ENCODE peak calls at places on chromosome 18, in nine cellular contexts. D is natural killer cell treated with Interleukin-12 subunit alpha and Interleukin-12 subunit beta and Interleukin-15 and Interleukin-18, amount 100 ng/mL, for 72 hours; B is stimulated activated naive CD8-positive, alpha-beta T cell treated with anti-CD3 and anti-CD28 coated beads, Interleukin-15, Interleukin-2, amounts not matched to agents 100 U/mL and 50 U/mL, for 24 hours; I is HFF-Myc; X is H54; U is activated naive CD8-positive, alpha-beta T cell treated with anti-CD3 and anti-CD28 coated beads, Interleukin-2, amount 50 U/mL, for 24 hours; L is T-cell; M is GM19239; N is heart right ventricle. G is an unnamed sample.

GRCh38 chr18:40553029-40553428 is 1402.0 kb upstream of the PIK3C3 start:
- DNase-seq in N (no peak), D (no peak), I (no peak), M (no peak), U (no peak), X (no peak), L (no peak), B (no peak), G (no peak)

GRCh38 chr18:9808530-9809241 is 77.1 kb upstream of the TXNDC2 start:
- DNase-seq in M (no peak), N (no peak), D (no peak), U (no peak), I (no peak), B (no peak), L (no peak), X (no peak), G (no peak)

GRCh38 chr18:28485210-28485801 is 308.4 kb upstream of the CDH2 start:
- DNase-seq in M (no peak), B (no peak), U (no peak), I (no peak), L (no peak), X (no peak), N (no peak), D (no peak), G (no peak)

GRCh38 chr18:76432970-76433767 is 61.9 kb downstream of the ZNF516 start:
- DNase-seq in I (no peak), M (no peak), X (no peak), U (no peak), B (no peak), N (no peak), D (no peak), L (no peak), G (no peak)

GRCh38 chr18:582465-582864 is 2.3 kb downstream of the CETN1 start:
- DNase-seq in X (no peak), D (no peak), B (no peak), M (no peak), I (no peak), L (no peak), N (no peak), U (no peak), G (no peak)

GRCh38 chr18:59708988-59709387 is 11.8 kb upstream of the CCBE1 start:
- DNase-seq in L (no peak), D (no peak), U (no peak), N (no peak), I (no peak), X (no peak), M (no peak), B (no peak), G (no peak)

GRCh38 chr18:63758616-63759015 is 16.6 kb upstream of the SERPINB7 start:
- DNase-seq in X (no peak), I (no peak), M (no peak), N (no peak), D (no peak), B (no peak), L (no peak), U (no peak), G (no peak)

GRCh38 chr18:56402872-56403516 is 235.4 kb downstream of the TXNL1 start:
- DNase-seq in M (no peak), U (no peak), I (peak), B (no peak), N (no peak), X (peak), L (no peak), D (no peak), G (no peak)

GRCh38 chr18:46754661-46755292 is 2.1 kb downstream of the ST8SIA5 start:
- DNase-seq in U (no peak), M (no peak), L (no peak), X (no peak), B (no peak), N (no peak), I (no peak), D (no peak), G (no peak)

GRCh38 chr18:57210101-57210661 is 63.3 kb downstream of the BOD1L2 start:
- DNase-seq in M (no peak), B (no peak), N (peak), L (no peak), U (no peak), I (peak), X (peak), D (no peak), G (no peak)

GRCh38 chr18:45282101-45282812 is 333.0 kb upstream of the SLC14A2 start:
- DNase-seq in X (no peak), L (no peak), I (no peak), N (no peak), U (no peak), M (no peak), B (no peak), D (no peak), G (no peak)

GRCh38 chr18:79476918-79477685 is 81.4 kb downstream of the NFATC1 start:
- DNase-seq in N (no peak), U (no peak), D (peak), L (no peak), B (no peak), X (no peak), M (no peak), I (no peak), G (no peak)

GRCh38 chr18:5868218-5868904 is 27.0 kb downstream of the TMEM200C start:
- DNase-seq in D (no peak), X (no peak), U (peak), B (peak), L (no peak), N (peak), I (peak), M (peak), G (no peak)